ENCODE peak calls at places on chromosomes 11 and 22, in five cellular contexts. One of them, this sample, is unnamed.

GRCh38 chr22:24284747-24285203 is 14.1 kb downstream of the SPECC1L start:
- DNase-seq in stimulated activated CD8-positive, alpha-beta memory T cell treated with anti-CD3 and anti-CD28 coated beads, Interleukin-4, amount 100 ng/mL, for 24 hours: no peak
- DNase-seq in transverse colon: no peak
- DNase-seq in activated CD4-positive, alpha-beta T cell treated with anti-CD3 and anti-CD28 coated beads, Interleukin-2, amount 50 U/mL, for 1 hour: no peak
- DNase-seq in bronchial epithelial cell: peak
- DNase-seq in this sample: no peak

GRCh38 chr11:2834893-2835767 is 50.4 kb downstream of the CDKN1C start:
- DNase-seq in stimulated activated CD8-positive, alpha-beta memory T cell treated with anti-CD3 and anti-CD28 coated beads, Interleukin-4, amount 100 ng/mL, for 24 hours: no peak
- DNase-seq in transverse colon: no peak
- DNase-seq in activated CD4-positive, alpha-beta T cell treated with anti-CD3 and anti-CD28 coated beads, Interleukin-2, amount 50 U/mL, for 1 hour: no peak
- DNase-seq in bronchial epithelial cell: peak
- DNase-seq in this sample: no peak

GRCh38 chr11:68328374-68329091 is 16.1 kb downstream of the LRP5 start:
- DNase-seq in stimulated activated CD8-positive, alpha-beta memory T cell treated with anti-CD3 and anti-CD28 coated beads, Interleukin-4, amount 100 ng/mL, for 24 hours: peak
- DNase-seq in transverse colon: peak
- DNase-seq in activated CD4-positive, alpha-beta T cell treated with anti-CD3 and anti-CD28 coated beads, Interleukin-2, amount 50 U/mL, for 1 hour: peak
- DNase-seq in bronchial epithelial cell: no peak
- DNase-seq in this sample: no peak

GRCh38 chr11:13942908-13943505 is 19.5 kb upstream of the SPON1 start:
- DNase-seq in stimulated activated CD8-positive, alpha-beta memory T cell treated with anti-CD3 and anti-CD28 coated beads, Interleukin-4, amount 100 ng/mL, for 24 hours: no peak
- DNase-seq in transverse colon: no peak
- DNase-seq in activated CD4-positive, alpha-beta T cell treated with anti-CD3 and anti-CD28 coated beads, Interleukin-2, amount 50 U/mL, for 1 hour: no peak
- DNase-seq in bronchial epithelial cell: peak
- DNase-seq in this sample: no peak

GRCh38 chr22:38792833-38793232 is 1.1 kb downstream of the DNAL4 start:
- DNase-seq in stimulated activated CD8-positive, alpha-beta memory T cell treated with anti-CD3 and anti-CD28 coated beads, Interleukin-4, amount 100 ng/mL, for 24 hours: no peak
- DNase-seq in transverse colon: no peak
- DNase-seq in activated CD4-positive, alpha-beta T cell treated with anti-CD3 and anti-CD28 coated beads, Interleukin-2, amount 50 U/mL, for 1 hour: no peak
- DNase-seq in bronchial epithelial cell: peak
- DNase-seq in this sample: no peak

GRCh38 chr22:31945971-31946680 is 1.8 kb downstream of the YWHAH start:
- DNase-seq in stimulated activated CD8-positive, alpha-beta memory T cell treated with anti-CD3 and anti-CD28 coated beads, Interleukin-4, amount 100 ng/mL, for 24 hours: no peak
- DNase-seq in transverse colon: no peak
- DNase-seq in activated CD4-positive, alpha-beta T cell treated with anti-CD3 and anti-CD28 coated beads, Interleukin-2, amount 50 U/mL, for 1 hour: no peak
- DNase-seq in bronchial epithelial cell: no peak
- DNase-seq in this sample: no peak

GRCh38 chr11:68273056-68273738 is 1.4 kb upstream of the C11orf24 start:
- DNase-seq in stimulated activated CD8-positive, alpha-beta memory T cell treated with anti-CD3 and anti-CD28 coated beads, Interleukin-4, amount 100 ng/mL, for 24 hours: no peak
- DNase-seq in transverse colon: no peak
- DNase-seq in activated CD4-positive, alpha-beta T cell treated with anti-CD3 and anti-CD28 coated beads, Interleukin-2, amount 50 U/mL, for 1 hour: no peak
- DNase-seq in bronchial epithelial cell: no peak
- DNase-seq in this sample: no peak

GRCh38 chr11:125289419-125290088 is 125.0 kb downstream of the PKNOX2 start:
- DNase-seq in stimulated activated CD8-positive, alpha-beta memory T cell treated with anti-CD3 and anti-CD28 coated beads, Interleukin-4, amount 100 ng/mL, for 24 hours: no peak
- DNase-seq in transverse colon: no peak
- DNase-seq in activated CD4-positive, alpha-beta T cell treated with anti-CD3 and anti-CD28 coated beads, Interleukin-2, amount 50 U/mL, for 1 hour: no peak
- DNase-seq in bronchial epithelial cell: no peak
- DNase-seq in this sample: no peak

GRCh38 chr11:45026835-45027234 is 76.2 kb upstream of the TP53I11 start:
- DNase-seq in stimulated activated CD8-positive, alpha-beta memory T cell treated with anti-CD3 and anti-CD28 coated beads, Interleukin-4, amount 100 ng/mL, for 24 hours: no peak
- DNase-seq in transverse colon: no peak
- DNase-seq in activated CD4-positive, alpha-beta T cell treated with anti-CD3 and anti-CD28 coated beads, Interleukin-2, amount 50 U/mL, for 1 hour: no peak
- DNase-seq in bronchial epithelial cell: no peak
- DNase-seq in this sample: no peak

GRCh38 chr11:85595285-85595884 is 31.8 kb downstream of the DLG2 start:
- DNase-seq in stimulated activated CD8-positive, alpha-beta memory T cell treated with anti-CD3 and anti-CD28 coated beads, Interleukin-4, amount 100 ng/mL, for 24 hours: no peak
- DNase-seq in transverse colon: no peak
- DNase-seq in activated CD4-positive, alpha-beta T cell treated with anti-CD3 and anti-CD28 coated beads, Interleukin-2, amount 50 U/mL, for 1 hour: no peak
- DNase-seq in bronchial epithelial cell: peak
- DNase-seq in this sample: no peak

GRCh38 chr11:125977333-125977732 is 31.5 kb downstream of the VSIG10L2 start:
- DNase-seq in stimulated activated CD8-positive, alpha-beta memory T cell treated with anti-CD3 and anti-CD28 coated beads, Interleukin-4, amount 100 ng/mL, for 24 hours: no peak
- DNase-seq in transverse colon: no peak
- DNase-seq in activated CD4-positive, alpha-beta T cell treated with anti-CD3 and anti-CD28 coated beads, Interleukin-2, amount 50 U/mL, for 1 hour: no peak
- DNase-seq in bronchial epithelial cell: no peak
- DNase-seq in this sample: no peak

GRCh38 chr11:62400760-62401159 is 18.1 kb upstream of the SCGB1A1 start:
- DNase-seq in stimulated activated CD8-positive, alpha-beta memory T cell treated with anti-CD3 and anti-CD28 coated beads, Interleukin-4, amount 100 ng/mL, for 24 hours: no peak
- DNase-seq in transverse colon: peak
- DNase-seq in activated CD4-positive, alpha-beta T cell treated with anti-CD3 and anti-CD28 coated beads, Interleukin-2, amount 50 U/mL, for 1 hour: no peak
- DNase-seq in bronchial epithelial cell: no peak
- DNase-seq in this sample: peak

GRCh38 chr11:125079151-125079877 is 16.2 kb downstream of the SLC37A2 start:
- DNase-seq in stimulated activated CD8-positive, alpha-beta memory T cell treated with anti-CD3 and anti-CD28 coated beads, Interleukin-4, amount 100 ng/mL, for 24 hours: no peak
- DNase-seq in transverse colon: no peak
- DNase-seq in activated CD4-positive, alpha-beta T cell treated with anti-CD3 and anti-CD28 coated beads, Interleukin-2, amount 50 U/mL, for 1 hour: no peak
- DNase-seq in bronchial epithelial cell: no peak
- DNase-seq in this sample: no peak

GRCh38 chr11:8168485-8169257 is at the start of gene RIC3:
- DNase-seq in stimulated activated CD8-positive, alpha-beta memory T cell treated with anti-CD3 and anti-CD28 coated beads, Interleukin-4, amount 100 ng/mL, for 24 hours: peak
- DNase-seq in transverse colon: peak
- DNase-seq in activated CD4-positive, alpha-beta T cell treated with anti-CD3 and anti-CD28 coated beads, Interleukin-2, amount 50 U/mL, for 1 hour: peak
- DNase-seq in bronchial epithelial cell: no peak
- DNase-seq in this sample: no peak

GRCh38 chr11:45606514-45607024 is 58.9 kb downstream of the CHST1 start:
- DNase-seq in stimulated activated CD8-positive, alpha-beta memory T cell treated with anti-CD3 and anti-CD28 coated beads, Interleukin-4, amount 100 ng/mL, for 24 hours: no peak
- DNase-seq in transverse colon: no peak
- DNase-seq in activated CD4-positive, alpha-beta T cell treated with anti-CD3 and anti-CD28 coated beads, Interleukin-2, amount 50 U/mL, for 1 hour: no peak
- DNase-seq in bronchial epithelial cell: no peak
- DNase-seq in this sample: no peak

GRCh38 chr11:61331636-61332035 is 1.3 kb downstream of the DDB1 start:
- DNase-seq in stimulated activated CD8-positive, alpha-beta memory T cell treated with anti-CD3 and anti-CD28 coated beads, Interleukin-4, amount 100 ng/mL, for 24 hours: no peak
- DNase-seq in transverse colon: no peak
- DNase-seq in activated CD4-positive, alpha-beta T cell treated with anti-CD3 and anti-CD28 coated beads, Interleukin-2, amount 50 U/mL, for 1 hour: no peak
- DNase-seq in bronchial epithelial cell: no peak
- DNase-seq in this sample: no peak

GRCh38 chr11:133892584-133893380 is 47.5 kb upstream of the SPATA19 start:
- DNase-seq in stimulated activated CD8-positive, alpha-beta memory T cell treated with anti-CD3 and anti-CD28 coated beads, Interleukin-4, amount 100 ng/mL, for 24 hours: no peak
- DNase-seq in transverse colon: no peak
- DNase-seq in activated CD4-positive, alpha-beta T cell treated with anti-CD3 and anti-CD28 coated beads, Interleukin-2, amount 50 U/mL, for 1 hour: no peak
- DNase-seq in bronchial epithelial cell: no peak
- DNase-seq in this sample: no peak

GRCh38 chr11:88345408-88345807 is 7.9 kb upstream of the CTSC start:
- DNase-seq in stimulated activated CD8-positive, alpha-beta memory T cell treated with anti-CD3 and anti-CD28 coated beads, Interleukin-4, amount 100 ng/mL, for 24 hours: no peak
- DNase-seq in transverse colon: no peak
- DNase-seq in activated CD4-positive, alpha-beta T cell treated with anti-CD3 and anti-CD28 coated beads, Interleukin-2, amount 50 U/mL, for 1 hour: no peak
- DNase-seq in bronchial epithelial cell: peak
- DNase-seq in this sample: no peak

GRCh38 chr11:69352715-69353325 is 58.9 kb downstream of the MYEOV start:
- DNase-seq in stimulated activated CD8-positive, alpha-beta memory T cell treated with anti-CD3 and anti-CD28 coated beads, Interleukin-4, amount 100 ng/mL, for 24 hours: no peak
- DNase-seq in transverse colon: peak
- DNase-seq in activated CD4-positive, alpha-beta T cell treated with anti-CD3 and anti-CD28 coated beads, Interleukin-2, amount 50 U/mL, for 1 hour: no peak
- DNase-seq in bronchial epithelial cell: peak
- DNase-seq in this sample: peak

GRCh38 chr11:70146309-70146708 is 56.8 kb upstream of the FADD start:
- DNase-seq in stimulated activated CD8-positive, alpha-beta memory T cell treated with anti-CD3 and anti-CD28 coated beads, Interleukin-4, amount 100 ng/mL, for 24 hours: no peak
- DNase-seq in transverse colon: no peak
- DNase-seq in activated CD4-positive, alpha-beta T cell treated with anti-CD3 and anti-CD28 coated beads, Interleukin-2, amount 50 U/mL, for 1 hour: no peak
- DNase-seq in bronchial epithelial cell: no peak
- DNase-seq in this sample: no peak

GRCh38 chr11:64455436-64456261 is 96.7 kb downstream of the RPS6KA4 start:
- DNase-seq in stimulated activated CD8-positive, alpha-beta memory T cell treated with anti-CD3 and anti-CD28 coated beads, Interleukin-4, amount 100 ng/mL, for 24 hours: no peak
- DNase-seq in transverse colon: no peak
- DNase-seq in activated CD4-positive, alpha-beta T cell treated with anti-CD3 and anti-CD28 coated beads, Interleukin-2, amount 50 U/mL, for 1 hour: no peak
- DNase-seq in bronchial epithelial cell: no peak
- DNase-seq in this sample: no peak

GRCh38 chr11:94926271-94926625 is 47.1 kb downstream of the CWC15 start:
- DNase-seq in stimulated activated CD8-positive, alpha-beta memory T cell treated with anti-CD3 and anti-CD28 coated beads, Interleukin-4, amount 100 ng/mL, for 24 hours: no peak
- DNase-seq in transverse colon: no peak
- DNase-seq in activated CD4-positive, alpha-beta T cell treated with anti-CD3 and anti-CD28 coated beads, Interleukin-2, amount 50 U/mL, for 1 hour: no peak
- DNase-seq in bronchial epithelial cell: no peak
- DNase-seq in this sample: no peak

GRCh38 chr11:2586091-2586792 is 113.6 kb downstream of the KCNQ1OT1 start:
- DNase-seq in stimulated activated CD8-positive, alpha-beta memory T cell treated with anti-CD3 and anti-CD28 coated beads, Interleukin-4, amount 100 ng/mL, for 24 hours: no peak
- DNase-seq in transverse colon: peak
- DNase-seq in activated CD4-positive, alpha-beta T cell treated with anti-CD3 and anti-CD28 coated beads, Interleukin-2, amount 50 U/mL, for 1 hour: no peak
- DNase-seq in bronchial epithelial cell: no peak
- DNase-seq in this sample: no peak

GRCh38 chr11:71999360-71999759 is 651 bp downstream of the IL18BP start:
- DNase-seq in stimulated activated CD8-positive, alpha-beta memory T cell treated with anti-CD3 and anti-CD28 coated beads, Interleukin-4, amount 100 ng/mL, for 24 hours: no peak
- DNase-seq in transverse colon: no peak
- DNase-seq in activated CD4-positive, alpha-beta T cell treated with anti-CD3 and anti-CD28 coated beads, Interleukin-2, amount 50 U/mL, for 1 hour: no peak
- DNase-seq in bronchial epithelial cell: no peak
- DNase-seq in this sample: no peak

GRCh38 chr11:114208371-114208770 is 87.8 kb upstream of the NNMT start:
- DNase-seq in stimulated activated CD8-positive, alpha-beta memory T cell treated with anti-CD3 and anti-CD28 coated beads, Interleukin-4, amount 100 ng/mL, for 24 hours: no peak
- DNase-seq in transverse colon: no peak
- DNase-seq in activated CD4-positive, alpha-beta T cell treated with anti-CD3 and anti-CD28 coated beads, Interleukin-2, amount 50 U/mL, for 1 hour: peak
- DNase-seq in bronchial epithelial cell: peak
- DNase-seq in this sample: no peak

GRCh38 chr11:65262775-65263174 is 1.0 kb downstream of the POLA2 start:
- DNase-seq in stimulated activated CD8-positive, alpha-beta memory T cell treated with anti-CD3 and anti-CD28 coated beads, Interleukin-4, amount 100 ng/mL, for 24 hours: no peak
- DNase-seq in transverse colon: no peak
- DNase-seq in activated CD4-positive, alpha-beta T cell treated with anti-CD3 and anti-CD28 coated beads, Interleukin-2, amount 50 U/mL, for 1 hour: no peak
- DNase-seq in bronchial epithelial cell: no peak
- DNase-seq in this sample: no peak

This sample was measured in retinal pigment epithelial cell.